ENCODE peak calls at places on chromosomes 3 and 15, in ten cellular contexts. N, Q, D, F, Z, R, E, W, X and I are unnamed samples.

GRCh38 chr15:60118146-60118545 is 114.0 kb downstream of the FOXB1 start:
- DNase-seq in Z (no peak), N (no peak), Q (no peak), X (no peak), E (no peak), R (no peak), W (no peak), F (no peak), D (no peak), I (no peak)

GRCh38 chr3:58570851-58571250 is 6.3 kb downstream of the FAM107A start:
- DNase-seq in D (no peak), R (no peak), N (no peak), F (no peak), Q (no peak), E (no peak), X (no peak), W (no peak), Z (no peak), I (no peak)

GRCh38 chr15:43212299-43212698 is 8.5 kb downstream of the EPB42 start:
- DNase-seq in F (no peak), Z (no peak), X (peak), N (no peak), Q (no peak), D (no peak), R (no peak), W (no peak), E (no peak), I (no peak)

GRCh38 chr3:7195934-7196333 is 335.0 kb downstream of the GRM7 start:
- DNase-seq in N (no peak), D (no peak), Z (no peak), E (no peak), Q (no peak), X (no peak), F (no peak), W (no peak), R (no peak), I (no peak)

GRCh38 chr3:59880717-59881116 is 830.9 kb upstream of the CFAP20DC start:
- DNase-seq in N (no peak), Q (no peak), D (no peak), X (no peak), E (no peak), Z (no peak), W (no peak), F (no peak), R (peak), I (no peak)

GRCh38 chr3:113404637-113405036 is 36.7 kb downstream of the CFAP44 start:
- DNase-seq in D (no peak), Z (no peak), W (no peak), X (no peak), R (no peak), N (no peak), Q (no peak), F (no peak), E (no peak), I (no peak)

GRCh38 chr3:72127843-72128242 is 342.9 kb upstream of the PROK2 start:
- DNase-seq in E (peak), R (no peak), F (no peak), Q (no peak), D (no peak), X (no peak), N (no peak), W (no peak), Z (no peak), I (no peak)

GRCh38 chr3:71862374-71863145 is 77.6 kb upstream of the PROK2 start:
- DNase-seq in F (no peak), Q (no peak), D (no peak), R (no peak), W (no peak), E (no peak), X (no peak), N (no peak), Z (no peak), I (no peak)

GRCh38 chr15:87871130-87871737 is 385.3 kb downstream of the NTRK3 start:
- DNase-seq in Q (no peak), X (no peak), D (no peak), Z (no peak), E (peak), R (no peak), W (peak), F (no peak), N (no peak), I (no peak)

GRCh38 chr3:155602307-155602706 is 142.6 kb downstream of the PLCH1 start:
- DNase-seq in W (no peak), D (no peak), R (no peak), Q (no peak), F (no peak), E (no peak), X (no peak), N (no peak), Z (no peak), I (no peak)

GRCh38 chr15:39358441-39359041 is 222.3 kb upstream of the THBS1 start:
- DNase-seq in Z (no peak), Q (no peak), X (no peak), W (no peak), N (no peak), E (peak), D (no peak), F (no peak), R (no peak), I (peak)

GRCh38 chr15:25246641-25247417 is 192.0 kb downstream of the UBE3A start:
- DNase-seq in D (no peak), E (no peak), Z (no peak), X (peak), W (no peak), R (no peak), F (no peak), N (no peak), Q (no peak), I (no peak)

GRCh38 chr3:189772584-189772983 is 141.4 kb downstream of the TP63 start:
- DNase-seq in Q (no peak), Z (no peak), N (peak), R (no peak), X (no peak), D (no peak), W (no peak), E (peak), F (no peak), I (no peak)

GRCh38 chr3:86995537-86995936 is 4.6 kb upstream of the VGLL3 start:
- DNase-seq in E (peak), W (no peak), Z (peak), R (no peak), F (no peak), Q (no peak), N (no peak), D (no peak), X (no peak), I (no peak)

GRCh38 chr3:69842789-69843188 is 103.5 kb downstream of the MITF start:
- DNase-seq in R (no peak), D (no peak), X (no peak), N (no peak), Q (no peak), Z (no peak), W (no peak), E (no peak), F (no peak), I (no peak)

GRCh38 chr3:115239717-115240116 is 92.6 kb upstream of the ZBTB20 start:
- DNase-seq in E (peak), X (peak), Q (peak), W (peak), Z (peak), N (peak), F (no peak), R (peak), D (no peak), I (no peak)

GRCh38 chr3:2099779-2100191 is 1.1 kb downstream of the CNTN4 start:
- DNase-seq in W (no peak), F (no peak), Z (no peak), X (no peak), R (no peak), D (no peak), N (peak), Q (peak), E (no peak), I (no peak)

GRCh38 chr3:57890874-57891273 is 117.3 kb upstream of the FLNB start:
- DNase-seq in R (no peak), N (no peak), F (no peak), E (no peak), Z (peak), X (no peak), W (no peak), D (no peak), Q (no peak), I (no peak)

GRCh38 chr3:52030725-52031330 is 25.5 kb downstream of the DUSP7 start:
- DNase-seq in Q (no peak), N (no peak), W (no peak), E (no peak), X (no peak), D (no peak), R (no peak), F (no peak), Z (no peak), I (no peak)

GRCh38 chr15:75723171-75723846 is 10.7 kb upstream of the CSPG4 start:
- DNase-seq in D (no peak), R (peak), N (no peak), Q (no peak), W (no peak), X (no peak), F (no peak), Z (no peak), E (no peak), I (no peak)

GRCh38 chr3:117045143-117045542 is 335.6 kb downstream of the TUSC7 start:
- DNase-seq in E (peak), F (no peak), W (no peak), N (no peak), R (no peak), Z (no peak), D (no peak), Q (no peak), X (no peak), I (no peak)

GRCh38 chr15:66326051-66326450 is 30.4 kb downstream of the TIPIN start:
- DNase-seq in W (no peak), E (no peak), Q (no peak), N (no peak), D (no peak), Z (no peak), R (no peak), F (no peak), X (no peak), I (no peak)

GRCh38 chr3:143063018-143063417 is 56.6 kb upstream of the CHST2 start:
- DNase-seq in N (no peak), D (no peak), X (no peak), F (no peak), E (peak), R (no peak), Q (no peak), Z (no peak), W (no peak), I (no peak)

GRCh38 chr3:126464997-126465396 is 10.7 kb downstream of the ZXDC start:
- DNase-seq in W (no peak), D (no peak), Q (no peak), Z (no peak), R (no peak), F (no peak), N (no peak), X (peak), E (no peak), I (no peak)